ENCODE peak calls at places on chromosomes 16 and 17, in seven cellular contexts. N, P, H, U, F, L and I are unnamed samples.

GRCh38 chr16:75341934-75342811 is 90.7 kb upstream of the BCAR1 start:
- DNase-seq in N (peak), P (no peak), H (peak), U (no peak), F (no peak), L (no peak), I (peak)

GRCh38 chr16:57123216-57123968 is 31.0 kb downstream of the CPNE2 start:
- DNase-seq in N (no peak), P (no peak), H (no peak), U (no peak), F (no peak), L (no peak), I (no peak)

GRCh38 chr17:11330871-11331270 is 89.9 kb downstream of the SHISA6 start:
- DNase-seq in N (no peak), P (peak), H (peak), U (no peak), F (no peak), L (no peak), I (peak)

GRCh38 chr17:27109346-27109745 is 184.6 kb upstream of the WSB1 start:
- DNase-seq in N (no peak), P (no peak), H (no peak), U (no peak), F (no peak), L (no peak), I (no peak)

GRCh38 chr17:77763575-77763974 is 194.9 kb upstream of the TNRC6C start:
- DNase-seq in N (no peak), P (no peak), H (no peak), U (no peak), F (no peak), L (no peak), I (no peak)

GRCh38 chr16:4136229-4136813 is 20.1 kb upstream of the ADCY9 start:
- DNase-seq in N (peak), P (peak), H (no peak), U (no peak), F (no peak), L (peak), I (no peak)

GRCh38 chr17:71959129-71959528 is 161.7 kb upstream of the SOX9 start:
- DNase-seq in N (no peak), P (no peak), H (peak), U (no peak), F (peak), L (no peak), I (peak)

GRCh38 chr17:80225230-80225629 is 5.0 kb downstream of the SLC26A11 start:
- DNase-seq in N (no peak), P (peak), H (no peak), U (no peak), F (no peak), L (no peak), I (no peak)

GRCh38 chr17:5667871-5668270 is 83.6 kb upstream of the NLRP1 start:
- DNase-seq in N (no peak), P (peak), H (peak), U (no peak), F (no peak), L (peak), I (no peak)

GRCh38 chr17:35896011-35896587 is 15.9 kb upstream of the CCL5 start:
- DNase-seq in N (peak), P (no peak), H (no peak), U (no peak), F (no peak), L (no peak), I (no peak)

GRCh38 chr16:81127051-81127450 is 30.9 kb upstream of the GCSH start:
- DNase-seq in N (no peak), P (no peak), H (peak), U (no peak), F (no peak), L (peak), I (peak)

GRCh38 chr17:45366049-45366448 is 49.2 kb upstream of the MAP3K14 start:
- DNase-seq in N (no peak), P (no peak), H (no peak), U (no peak), F (no peak), L (peak), I (no peak)

GRCh38 chr17:75535119-75535537 is 9.6 kb downstream of the LLGL2 start:
- DNase-seq in N (peak), P (no peak), H (no peak), U (no peak), F (no peak), L (no peak), I (no peak)

GRCh38 chr17:59825533-59826316 is 67.0 kb downstream of the TUBD1 start:
- DNase-seq in N (no peak), P (no peak), H (peak), U (no peak), F (no peak), L (no peak), I (peak)

GRCh38 chr16:56932588-56933265 is 785 bp downstream of the HERPUD1 start:
- DNase-seq in N (peak), P (peak), H (peak), U (peak), F (peak), L (no peak), I (peak)

GRCh38 chr17:71899317-71899716 is 221.5 kb upstream of the SOX9 start:
- DNase-seq in N (no peak), P (no peak), H (peak), U (no peak), F (no peak), L (no peak), I (peak)

DNA sequence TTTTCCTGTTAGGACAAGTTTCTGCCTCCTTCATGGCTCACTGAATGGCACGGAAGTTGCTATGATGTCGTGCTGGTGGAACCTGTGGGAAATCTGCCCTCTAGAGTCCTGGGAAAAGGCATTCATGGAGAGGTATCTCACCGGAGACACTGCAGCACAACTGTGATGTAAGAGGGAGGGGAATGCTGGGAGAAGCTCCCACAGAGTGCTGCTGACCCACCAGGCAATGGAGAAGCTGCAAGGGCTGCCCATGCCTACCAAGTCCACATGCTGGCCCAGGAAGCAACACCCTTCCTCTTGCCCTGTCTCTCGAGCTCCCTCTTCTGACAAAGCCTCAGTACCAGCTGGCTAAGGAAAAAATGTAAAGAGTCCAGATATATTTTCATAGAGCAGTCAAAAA is 45.2 kb upstream of the SLC5A11 start:
- DNase-seq in N (no peak), P (no peak), H (peak), U (no peak), F (peak), L (no peak), I (peak)
- TF ChIP-seq CTCF in N (no peak), P (no peak), H (peak), U (peak), F (peak), L (peak), I (peak)

GRCh38 chr16:47143329-47143676 is 442 bp downstream of the NETO2 start:
- DNase-seq in N (peak), P (peak), H (peak), U (no peak), F (peak), L (peak), I (peak)
- TF ChIP-seq CTCF in N (peak), P (peak), H (no peak), U (peak), F (peak), L (peak), I (peak)

GRCh38 chr17:2421315-2422147 is 20.7 kb upstream of the MNT start:
- DNase-seq in N (no peak), P (peak), H (peak), U (no peak), F (no peak), L (no peak), I (no peak)
- TF ChIP-seq CTCF in N (no peak), P (no peak), H (peak), U (no peak), F (no peak), L (peak), I (peak)

GRCh38 chr17:55241097-55241496 is 23.7 kb upstream of the HLF start:
- DNase-seq in N (no peak), P (no peak), H (no peak), U (no peak), F (no peak), L (no peak), I (no peak)

GRCh38 chr17:55237826-55238196 is 26.9 kb upstream of the HLF start:
- DNase-seq in N (no peak), P (no peak), H (no peak), U (no peak), F (no peak), L (no peak), I (no peak)

GRCh38 chr17:55237268-55237667 is 27.5 kb upstream of the HLF start:
- DNase-seq in N (no peak), P (no peak), H (peak), U (no peak), F (no peak), L (no peak), I (peak)

GRCh38 chr17:55238197-55238930 is 26.4 kb upstream of the HLF start:
- DNase-seq in N (peak), P (peak), H (peak), U (peak), F (peak), L (peak), I (peak)

DNA sequence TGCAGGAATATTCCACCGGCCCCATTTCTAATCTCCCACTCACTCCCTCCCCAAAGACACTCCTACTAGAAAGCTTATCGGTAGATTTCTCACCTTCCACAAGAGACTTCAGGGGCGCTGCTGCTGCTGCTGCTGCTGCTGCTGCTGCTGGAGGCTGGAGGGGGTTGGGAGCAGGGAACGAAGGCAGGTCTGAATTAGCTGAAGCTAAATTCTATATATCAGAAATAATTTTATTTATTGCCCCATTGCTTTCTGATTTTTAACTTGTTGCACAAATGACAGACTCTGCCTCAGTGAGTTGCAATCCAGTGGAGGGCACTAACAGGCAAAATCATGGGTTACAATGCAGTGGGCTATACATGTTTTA is 25.8 kb upstream of the HLF start:
- DNase-seq in N (peak), P (peak), H (no peak), U (no peak), F (peak), L (no peak), I (no peak)
- TF ChIP-seq CTCF in N (no peak), P (no peak), H (no peak), U (no peak), F (peak), L (no peak), I (no peak)

GRCh38 chr17:17387461-17388362 is 84.5 kb downstream of the NT5M start:
- DNase-seq in N (peak), P (peak), H (no peak), U (no peak), F (peak), L (no peak), I (no peak)
- TF ChIP-seq CTCF in N (peak), P (peak), H (peak), U (no peak), F (peak), L (peak), I (peak)

GRCh38 chr17:66214893-66215528 is 14.2 kb downstream of the APOH start:
- DNase-seq in N (no peak), P (no peak), H (no peak), U (no peak), F (no peak), L (no peak), I (no peak)
- TF ChIP-seq CTCF in N (no peak), P (no peak), H (no peak), U (no peak), F (no peak), L (no peak), I (no peak)

GRCh38 chr16:88681709-88682451 is 4.4 kb downstream of the SNAI3 start:
- DNase-seq in N (peak), P (no peak), H (no peak), U (peak), F (no peak), L (peak), I (no peak)

GRCh38 chr16:88678224-88678979 is 7.9 kb downstream of the SNAI3 start:
- DNase-seq in N (no peak), P (no peak), H (no peak), U (no peak), F (no peak), L (peak), I (no peak)

GRCh38 chr16:88680554-88681083 is 5.7 kb downstream of the SNAI3 start:
- DNase-seq in N (no peak), P (no peak), H (no peak), U (no peak), F (no peak), L (no peak), I (no peak)

GRCh38 chr16:88677721-88678120 is 8.6 kb downstream of the SNAI3 start:
- DNase-seq in N (no peak), P (no peak), H (no peak), U (no peak), F (no peak), L (peak), I (no peak)

DNA sequence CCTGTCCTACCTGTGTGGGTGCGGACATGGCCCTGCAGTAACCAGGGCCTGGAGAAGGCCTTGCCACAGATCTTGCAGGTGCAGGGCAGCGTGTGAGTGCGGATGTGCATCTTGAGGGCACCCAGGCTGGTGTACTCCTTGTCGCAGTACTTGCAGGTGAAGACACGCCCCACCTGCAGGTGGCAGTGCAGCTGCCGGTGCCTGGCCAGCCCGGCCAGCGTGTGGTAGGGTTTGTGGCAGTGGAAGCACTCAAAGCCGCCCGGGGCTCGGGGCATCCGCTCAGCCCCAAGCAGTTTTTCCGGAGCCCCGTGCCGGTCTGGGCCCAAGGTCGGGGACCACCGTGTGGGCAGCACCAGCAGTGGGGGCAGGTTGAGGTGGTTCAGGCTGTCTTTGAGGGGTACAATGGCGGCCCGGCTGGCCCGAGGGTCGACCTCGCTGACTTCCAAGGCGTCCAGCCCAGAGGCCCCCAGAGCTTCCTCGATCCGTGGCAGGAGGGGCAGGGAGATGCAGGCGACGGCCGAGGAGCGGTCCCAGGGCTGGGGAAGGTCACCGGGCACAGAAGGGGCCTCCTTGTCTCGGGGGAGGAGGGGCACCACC is 5.1 kb downstream of the SNAI3 start:
- DNase-seq in N (peak), P (peak), H (no peak), U (peak), F (peak), L (peak), I (no peak)
- TF ChIP-seq CTCF in N (peak), P (peak), H (peak), U (no peak), F (peak), L (peak), I (peak)